ENCODE peak calls at places on chromosomes 6 and 20, in seven cellular contexts. M is neuronal stem cell, D is IMR-90, K is H1, V is H9, N is mesenchymal stem cell, A is mesendoderm. P is an unnamed sample.
A peak's percentile ranks its signal among the peaks of the same experiment; 100 is the strongest.

GRCh38 chr6:3518356-3518841 is 61.5 kb upstream of the SLC22A23 start:
- DNase-seq in M (no peak), D (peak; percentile 73), K (no peak), V (peak; percentile 43), N (peak; percentile 76), A (peak; percentile 65), P (peak; percentile 96)

GRCh38 chr6:125789576-125790402 is 971 bp upstream of the NCOA7 start:
- DNase-seq in M (peak; percentile 8), D (peak; percentile 44), K (no peak), V (peak; percentile 59), N (peak; percentile 75), A (peak; percentile 72), P (no peak)

GRCh38 chr6:135673671-135674309 is 176.2 kb upstream of the AHI1 start:
- DNase-seq in M (no peak), D (peak; percentile 79), K (no peak), V (no peak), N (no peak), A (peak; percentile 71), P (no peak)

GRCh38 chr6:131250121-131250520 is 114.9 kb downstream of the AKAP7 start:
- DNase-seq in M (peak; percentile 36), D (peak; percentile 48), K (no peak), V (peak; percentile 63), N (peak; percentile 46), A (peak; percentile 74), P (no peak)

GRCh38 chr6:149563203-149563927 is 2.8 kb upstream of the GINM1 start:
- DNase-seq in M (no peak), D (peak; percentile 90), K (no peak), V (no peak), N (peak; percentile 88), A (no peak), P (peak; percentile 61)

GRCh38 chr6:132298344-132298949 is 102.8 kb downstream of the MOXD1 start:
- DNase-seq in M (no peak), D (peak; percentile 62), K (no peak), V (peak; percentile 33), N (peak; percentile 56), A (peak; percentile 62), P (peak; percentile 37)

GRCh38 chr6:21958428-21958827 is 338.4 kb downstream of the PRL start:
- DNase-seq in M (no peak), D (no peak), K (no peak), V (no peak), N (no peak), A (no peak), P (no peak)

GRCh38 chr6:19309661-19310060 is 527.5 kb upstream of the ID4 start:
- DNase-seq in M (no peak), D (no peak), K (no peak), V (no peak), N (no peak), A (no peak), P (no peak)

GRCh38 chr6:142763205-142763604 is 181.8 kb downstream of the HIVEP2 start:
- DNase-seq in M (no peak), D (peak; percentile 55), K (no peak), V (no peak), N (no peak), A (no peak), P (peak; percentile 31)

GRCh38 chr6:164086326-164086887 is 671.9 kb downstream of the QKI start:
- DNase-seq in M (no peak), D (no peak), K (no peak), V (no peak), N (no peak), A (no peak), P (no peak)

GRCh38 chr6:44022671-44023352 is 104.4 kb downstream of the MRPL14 start:
- DNase-seq in M (no peak), D (no peak), K (no peak), V (no peak), N (no peak), A (no peak), P (no peak)

DNA sequence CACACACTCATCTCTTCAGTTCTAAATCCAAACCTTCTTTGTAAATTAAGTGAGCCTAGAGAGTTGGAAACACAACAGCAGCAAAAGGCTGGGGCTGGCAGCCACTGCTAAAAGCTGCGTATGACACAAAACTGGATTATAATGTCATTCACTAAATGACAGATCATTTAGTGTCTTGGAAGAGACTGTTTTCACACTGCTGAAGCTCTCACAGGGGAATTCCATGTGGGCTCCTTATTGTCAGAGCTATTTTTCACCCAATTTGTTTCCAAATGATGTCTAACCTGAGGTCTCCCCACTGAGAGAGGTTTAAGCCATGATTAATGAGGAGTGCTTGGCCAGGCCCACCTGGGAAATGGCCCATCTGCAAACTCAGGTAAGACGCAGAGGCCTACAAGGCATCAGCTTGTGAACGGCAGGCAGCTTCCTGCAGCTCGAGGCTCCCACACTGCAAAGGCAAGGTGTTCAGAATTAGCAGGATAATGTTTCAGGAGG is 94.2 kb downstream of the OLIG3 start:
- DNase-seq in M (no peak), D (no peak), K (no peak), V (peak; percentile 44), N (no peak), A (no peak), P (no peak)
- H2AK5ac ChIP-seq in M (no peak overlapping the region), D (no peak overlapping the region), K (no peak overlapping the region), V (no peak overlapping the region), N (no peak overlapping the region), A (no peak overlapping the region), P (no peak overlapping the region)

DNA sequence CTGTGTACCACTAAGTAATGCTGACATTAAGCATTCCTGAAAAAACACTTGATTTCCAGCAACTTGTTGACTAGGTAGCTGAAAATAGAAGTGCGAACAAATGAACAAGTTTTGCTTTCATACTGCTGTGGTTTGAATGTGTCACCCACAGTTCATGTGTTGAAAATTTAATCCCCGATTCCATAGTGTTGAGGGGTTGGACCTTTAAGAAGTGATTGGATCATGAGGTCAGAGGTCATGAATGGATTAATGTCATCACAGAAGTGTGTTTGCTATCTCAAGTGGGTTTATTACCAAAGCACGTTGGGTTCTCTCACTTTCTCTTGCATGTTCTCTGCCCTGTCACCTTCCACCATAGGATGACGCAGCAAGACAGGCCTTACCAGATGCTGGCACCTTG is 568.5 kb downstream of the UTRN start:
- DNase-seq in M (no peak), D (no peak), K (no peak), V (no peak), N (no peak), A (no peak), P (no peak)
- H2BK5ac ChIP-seq in M (no peak overlapping the region), D (no peak overlapping the region), K (no peak overlapping the region), V (no peak overlapping the region), N (no peak overlapping the region), A (no peak overlapping the region), P (no peak overlapping the region)

GRCh38 chr20:34604980-34605788 is 46.7 kb downstream of the MAP1LC3A start:
- DNase-seq in M (no peak), D (peak; percentile 83), K (no peak), V (no peak), N (no peak), A (no peak), P (no peak)

GRCh38 chr20:34595377-34596184 is 37.1 kb downstream of the MAP1LC3A start:
- DNase-seq in M (no peak), D (no peak), K (no peak), V (no peak), N (no peak), A (no peak), P (no peak)

GRCh38 chr20:34607066-34607465 is 48.5 kb downstream of the MAP1LC3A start:
- DNase-seq in M (no peak), D (no peak), K (no peak), V (no peak), N (no peak), A (no peak), P (no peak)

GRCh38 chr20:34600892-34601653 is 42.6 kb downstream of the MAP1LC3A start:
- DNase-seq in M (no peak), D (no peak), K (no peak), V (no peak), N (peak; percentile 34), A (no peak), P (no peak)
- H2AK5ac ChIP-seq in M (no peak overlapping the region), D (no peak overlapping the region), K (no peak overlapping the region), V (no peak overlapping the region), N (no peak overlapping the region), A (no peak overlapping the region), P (no peak overlapping the region)

GRCh38 chr6:154345811-154346210 is 10.8 kb downstream of the IPCEF1 start:
- DNase-seq in M (no peak), D (no peak), K (no peak), V (no peak), N (no peak), A (no peak), P (no peak)

GRCh38 chr6:154337423-154338005 is 19.1 kb downstream of the IPCEF1 start:
- DNase-seq in M (no peak), D (no peak), K (no peak), V (no peak), N (no peak), A (no peak), P (peak; percentile 19)

GRCh38 chr6:154343473-154344308 is 12.9 kb downstream of the IPCEF1 start:
- DNase-seq in M (no peak), D (peak; percentile 16), K (peak; percentile 60), V (peak; percentile 94), N (peak; percentile 48), A (peak; percentile 89), P (peak; percentile 75)

GRCh38 chr6:154341876-154342275 is 14.7 kb downstream of the IPCEF1 start:
- DNase-seq in M (no peak), D (peak; percentile 14), K (peak; percentile 23), V (no peak), N (peak; percentile 6), A (peak; percentile 41), P (no peak)

GRCh38 chr6:154341326-154341725 is 15.3 kb downstream of the IPCEF1 start:
- DNase-seq in M (no peak), D (no peak), K (no peak), V (no peak), N (no peak), A (no peak), P (no peak)
- H2BK5ac ChIP-seq in M (no peak overlapping the region), D (no peak overlapping the region), K (no peak overlapping the region), V (no peak overlapping the region), N (no peak overlapping the region), A (no peak overlapping the region), P (no peak overlapping the region)

DNA sequence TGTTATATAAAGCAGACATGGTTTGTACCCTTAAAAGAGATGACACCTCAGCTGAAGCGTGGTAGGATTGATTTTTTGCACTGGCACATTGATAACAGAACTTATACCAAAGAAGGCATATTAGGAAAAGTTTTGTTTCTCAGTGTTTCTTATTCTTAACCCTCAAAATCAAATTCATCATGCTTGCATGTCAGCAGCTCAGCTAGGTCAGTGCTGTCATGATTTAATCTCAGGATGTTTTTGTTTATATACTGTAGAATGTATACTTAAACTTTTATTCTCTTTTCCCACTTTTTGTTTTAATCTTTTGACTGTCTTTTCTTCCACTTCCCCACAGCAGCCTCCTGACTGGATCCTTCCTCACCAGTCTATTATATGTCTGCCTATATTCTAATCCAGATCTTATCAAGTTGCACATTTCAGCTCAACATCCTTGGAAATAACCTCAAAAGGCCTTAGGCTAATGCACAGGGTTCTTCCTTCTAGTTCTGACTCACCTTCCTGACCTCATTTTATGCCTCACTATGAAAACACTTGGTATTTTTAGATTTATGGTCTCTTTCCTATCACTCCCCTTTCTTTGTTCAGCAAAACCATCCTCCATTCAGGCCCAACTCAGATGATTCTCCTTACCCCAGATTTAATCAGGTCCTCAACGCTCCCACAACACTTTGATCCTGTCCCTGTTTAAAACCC is 7.1 kb downstream of the HEBP2 start:
- DNase-seq in M (no peak), D (peak; percentile 83), K (no peak), V (no peak), N (peak; percentile 76), A (no peak), P (peak; percentile 80)
- H2AK5ac ChIP-seq in M (no peak overlapping the region), D (peak overlapping the region; percentile 85), K (no peak overlapping the region), V (no peak overlapping the region), N (no peak overlapping the region), A (no peak overlapping the region), P (no peak overlapping the region)

P was measured in trophoblast cell.